ENCODE peak calls at places on chromosomes 5 and 9, in four cellular contexts. A, E, D and N are unnamed samples.

GRCh38 chr5:170211575-170212334 is 21.0 kb upstream of the C5orf58 start:
- DNase-seq in D (peak; percentile 19), E (no peak), A (no peak), N (no peak)

GRCh38 chr5:26856238-26856637 is 182.1 kb downstream of the CDH9 start:
- DNase-seq in E (no peak), A (no peak), D (no peak), N (no peak)

GRCh38 chr9:69649566-69650260 is 22.5 kb downstream of the APBA1 start:
- DNase-seq in A (no peak), E (no peak), D (no peak), N (no peak)

GRCh38 chr9:4096121-4096520 is 203.7 kb downstream of the GLIS3 start:
- DNase-seq in A (no peak), E (no peak), D (no peak), N (no peak)

GRCh38 chr5:73499756-73500155 is 1.5 kb downstream of the BTF3 start:
- DNase-seq in E (no peak), D (no peak), A (no peak), N (no peak)

GRCh38 chr9:32589083-32589713 is 16.2 kb upstream of the NDUFB6 start:
- DNase-seq in A (no peak), E (no peak), D (peak; percentile 63), N (peak; percentile 28)

GRCh38 chr9:35000535-35001284 is 11.2 kb downstream of the DNAJB5 start:
- DNase-seq in A (peak; percentile 29), D (peak; percentile 31), E (no peak), N (no peak)

GRCh38 chr9:136978073-136978864 is 965 bp downstream of the PTGDS start:
- DNase-seq in D (peak; percentile 89), E (peak; percentile 68), A (peak; percentile 100), N (no peak)

GRCh38 chr9:6924988-6925563 is 167.3 kb downstream of the KDM4C start:
- DNase-seq in E (no peak), D (no peak), A (no peak), N (peak; percentile 45)

GRCh38 chr5:151885138-151885908 is 39.3 kb downstream of the GLRA1 start:
- DNase-seq in D (no peak), E (no peak), A (no peak), N (no peak)

GRCh38 chr9:94649100-94649855 is 10.0 kb upstream of the FBP1 start:
- DNase-seq in E (no peak), A (no peak), D (peak; percentile 55), N (no peak)

GRCh38 chr5:72194846-72195245 is 87.6 kb downstream of the MAP1B start:
- DNase-seq in E (no peak), D (no peak), A (no peak), N (no peak)

GRCh38 chr9:104858271-104858670 is 69.7 kb downstream of the ABCA1 start:
- DNase-seq in D (no peak), A (no peak), E (no peak), N (no peak)

GRCh38 chr5:58403822-58404433 is 56.0 kb downstream of the PLK2 start:
- DNase-seq in A (no peak), D (no peak), E (no peak), N (no peak)

GRCh38 chr5:95669985-95670384 is 12.8 kb downstream of the SPATA9 start:
- DNase-seq in A (no peak), D (no peak), E (no peak), N (no peak)

GRCh38 chr9:114754574-114754973 is 51.3 kb downstream of the TNFSF15 start:
- DNase-seq in D (no peak), E (no peak), A (no peak), N (no peak)

GRCh38 chr5:36079200-36079761 is 12.6 kb upstream of the UGT3A2 start:
- DNase-seq in A (peak; percentile 65), D (peak; percentile 62), E (peak; percentile 47), N (peak; percentile 55)

GRCh38 chr5:15009420-15009819 is 137.8 kb upstream of the ANKH start:
- DNase-seq in D (peak; percentile 87), E (no peak), A (no peak), N (peak; percentile 96)

GRCh38 chr9:90767523-90768100 is 34.0 kb upstream of the SYK start:
- DNase-seq in E (no peak), D (peak; percentile 4), A (no peak), N (no peak)

GRCh38 chr9:123620258-123620657 is 264.3 kb downstream of the CRB2 start:
- DNase-seq in A (no peak), D (peak; percentile 19), E (no peak), N (no peak)

GRCh38 chr5:140553657-140554056 is 3.6 kb downstream of the SRA1 start:
- DNase-seq in A (no peak), D (no peak), E (no peak), N (no peak)

GRCh38 chr9:18447131-18447530 is 26.8 kb upstream of the ADAMTSL1 start:
- DNase-seq in A (no peak), E (no peak), D (no peak), N (no peak)

GRCh38 chr9:69678843-69679538 is 6.8 kb upstream of the APBA1 start:
- DNase-seq in E (no peak), D (no peak), A (no peak), N (no peak)

GRCh38 chr9:36191696-36192095 is 975 bp downstream of the CLTA start:
- DNase-seq in D (no peak), E (no peak), A (no peak), N (no peak)

GRCh38 chr5:33195431-33196128 is 245.2 kb upstream of the TARS1 start:
- DNase-seq in A (no peak), D (peak; percentile 39), E (no peak), N (no peak)

GRCh38 chr9:110110154-110110553 is 97.8 kb downstream of the C9orf152 start:
- DNase-seq in A (no peak), D (no peak), E (no peak), N (no peak)

GRCh38 chr9:4857163-4857562 is 64.4 kb downstream of the RCL1 start:
- DNase-seq in A (no peak), D (no peak), E (no peak), N (no peak)

GRCh38 chr5:171342362-171343111 is 33.5 kb downstream of the TLX3 start:
- DNase-seq in E (no peak), A (peak; percentile 60), D (peak; percentile 76), N (peak; percentile 52)

GRCh38 chr9:135617991-135618411 is 21.3 kb downstream of the GLT6D1 start:
- DNase-seq in D (no peak), A (no peak), E (no peak), N (no peak)

GRCh38 chr5:158869092-158869491 is 230.6 kb downstream of the EBF1 start:
- DNase-seq in D (no peak), E (no peak), A (no peak), N (no peak)

GRCh38 chr5:122385786-122386185 is 73.7 kb downstream of the SNCAIP start:
- DNase-seq in D (no peak), E (no peak), A (no peak), N (no peak)

GRCh38 chr9:123996731-123997421 is 14.7 kb upstream of the LHX2 start:
- DNase-seq in A (no peak), E (no peak), D (no peak), N (no peak)

GRCh38 chr9:72149231-72149975 is at the start of gene GDA:
- DNase-seq in A (no peak), E (peak; percentile 25), D (peak; percentile 40), N (no peak)

GRCh38 chr9:127380479-127380878 is 16.5 kb upstream of the SLC2A8 start:
- DNase-seq in D (no peak), A (no peak), E (no peak), N (no peak)

GRCh38 chr5:165940541-165940940 is 2350.9 kb upstream of the WWC1 start:
- DNase-seq in E (no peak), D (no peak), A (no peak), N (no peak)

GRCh38 chr5:58135571-58136335 is 324.1 kb downstream of the PLK2 start:
- DNase-seq in A (no peak), E (no peak), D (no peak), N (no peak)

GRCh38 chr5:30040483-30041116 is 1152.9 kb upstream of the CDH6 start:
- DNase-seq in D (peak; percentile 79), E (peak; percentile 27), A (peak; percentile 39), N (peak; percentile 69)

GRCh38 chr5:30042677-30043076 is 1150.8 kb upstream of the CDH6 start:
- DNase-seq in E (no peak), A (no peak), D (no peak), N (no peak)

GRCh38 chr5:30039379-30039778 is 1154.1 kb upstream of the CDH6 start:
- DNase-seq in A (no peak), D (no peak), E (no peak), N (no peak)

GRCh38 chr5:30041291-30041690 is 1152.2 kb upstream of the CDH6 start:
- DNase-seq in E (no peak), D (no peak), A (no peak), N (no peak)

DNA sequence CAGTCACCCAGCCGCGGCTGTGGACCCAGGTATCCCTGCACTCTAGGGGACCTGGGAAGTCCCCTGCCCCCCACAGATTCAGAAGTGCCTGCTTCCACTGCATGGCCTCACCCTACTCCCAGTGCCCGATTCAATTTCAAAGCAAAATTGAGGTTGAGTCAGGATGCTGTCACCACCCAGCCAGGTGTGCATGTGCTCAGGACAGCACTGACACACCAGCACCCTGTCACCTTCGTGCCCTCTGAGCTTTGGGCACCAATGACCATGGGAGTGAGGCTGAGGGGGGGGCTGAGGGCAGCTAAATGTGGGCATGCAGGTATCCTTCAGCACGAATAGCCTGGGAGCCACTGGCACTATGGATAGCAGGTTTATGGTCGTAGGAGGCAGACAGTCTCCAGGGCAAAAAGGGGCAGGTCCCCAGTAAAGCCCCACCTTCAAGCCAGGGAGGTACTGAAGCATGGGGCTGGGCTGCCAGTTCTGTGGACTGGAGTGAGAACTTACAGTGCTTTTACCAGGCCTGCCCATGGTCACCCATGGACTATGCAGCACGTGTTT is 1151.6 kb upstream of the CDH6 start:
- DNase-seq in D (no peak), A (no peak), E (no peak), N (no peak)
- TF ChIP-seq PHF8 in D (no peak), A (no peak), E (no peak), N (no peak)

DNA sequence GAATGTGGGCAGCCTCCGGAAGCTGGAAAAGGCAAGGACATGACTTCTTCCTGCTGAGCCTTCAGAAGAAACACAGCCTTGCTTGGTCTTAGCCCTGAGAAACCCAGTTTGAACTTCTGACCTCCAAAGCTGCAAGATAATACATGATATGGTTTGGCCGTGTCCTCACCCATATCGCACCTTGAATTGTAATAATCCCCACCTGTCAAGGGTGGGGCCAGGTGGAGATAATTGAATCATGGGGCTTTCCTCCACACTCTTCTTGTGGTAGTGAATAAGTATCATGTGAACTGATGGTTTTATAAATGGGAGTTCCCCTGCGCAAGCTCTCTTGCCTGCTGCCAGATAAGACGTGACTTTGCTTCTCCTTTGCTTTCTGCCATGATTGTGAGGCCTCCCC is 310.9 kb downstream of the PSAT1 start:
- DNase-seq in D (no peak), E (no peak), A (no peak), N (no peak)
- TF ChIP-seq PHF8 in D (no peak), E (no peak), A (no peak), N (no peak)

GRCh38 chr5:74608754-74609576 is 31.6 kb downstream of the ENC1 start:
- DNase-seq in A (no peak), E (no peak), D (no peak), N (no peak)

GRCh38 chr5:74612059-74612458 is 28.5 kb downstream of the ENC1 start:
- DNase-seq in E (no peak), A (no peak), D (no peak), N (no peak)

GRCh38 chr5:74616236-74617146 is 24.0 kb downstream of the ENC1 start:
- DNase-seq in D (no peak), E (no peak), A (no peak), N (no peak)

GRCh38 chr5:74617203-74617602 is 23.3 kb downstream of the ENC1 start:
- DNase-seq in E (no peak), D (no peak), A (no peak), N (no peak)

GRCh38 chr5:74613283-74613682 is 27.2 kb downstream of the ENC1 start:
- DNase-seq in E (no peak), D (no peak), A (no peak), N (no peak)
- TF ChIP-seq PHF8 in E (no peak), D (no peak), A (no peak), N (no peak)

GRCh38 chr9:87564111-87564510 is 66.4 kb downstream of the DAPK1 start:
- DNase-seq in E (no peak), D (no peak), A (no peak), N (peak; percentile 17)
- TF ChIP-seq PHF8 in E (no peak), D (no peak), A (no peak), N (no peak)